ENCODE peak calls at places on chromosomes 1 and 21, in seven cellular contexts. One of them, this sample, is unnamed.

GRCh38 chr1:167276969-167277368 is 56.3 kb downstream of the POU2F1 start:
- DNase-seq in AG08395: no peak
- DNase-seq in EH: no peak
- DNase-seq in NCI-H1436: no peak
- DNase-seq in aorta: no peak
- DNase-seq in GF-D8: no peak
- DNase-seq in activated CD4-positive, alpha-beta T cell treated with anti-CD3 and anti-CD28 coated beads, Interleukin-2, amount 50 U/mL, for 24 hours: no peak
- DNase-seq in this sample: no peak

GRCh38 chr1:245463392-245464165 is 308.8 kb downstream of the KIF26B start:
- DNase-seq in NCI-H1436: no peak
- DNase-seq in GF-D8: no peak
- DNase-seq in AG08395: no peak
- DNase-seq in EH: no peak
- DNase-seq in activated CD4-positive, alpha-beta T cell treated with anti-CD3 and anti-CD28 coated beads, Interleukin-2, amount 50 U/mL, for 24 hours: no peak
- DNase-seq in aorta: no peak
- DNase-seq in this sample: no peak

GRCh38 chr1:33168556-33169289 is 13.1 kb downstream of the TRIM62 start:
- DNase-seq in activated CD4-positive, alpha-beta T cell treated with anti-CD3 and anti-CD28 coated beads, Interleukin-2, amount 50 U/mL, for 24 hours: no peak
- DNase-seq in aorta: no peak
- DNase-seq in EH: peak
- DNase-seq in NCI-H1436: no peak
- DNase-seq in GF-D8: no peak
- DNase-seq in AG08395: no peak
- DNase-seq in this sample: no peak

GRCh38 chr21:35508389-35508888 is 459.3 kb upstream of the RUNX1 start:
- DNase-seq in NCI-H1436: no peak
- DNase-seq in aorta: peak
- DNase-seq in activated CD4-positive, alpha-beta T cell treated with anti-CD3 and anti-CD28 coated beads, Interleukin-2, amount 50 U/mL, for 24 hours: no peak
- DNase-seq in AG08395: peak
- DNase-seq in EH: peak
- DNase-seq in GF-D8: peak
- DNase-seq in this sample: peak

GRCh38 chr1:89552481-89553194 is 28.0 kb downstream of the LRRC8B start:
- DNase-seq in NCI-H1436: peak
- DNase-seq in activated CD4-positive, alpha-beta T cell treated with anti-CD3 and anti-CD28 coated beads, Interleukin-2, amount 50 U/mL, for 24 hours: no peak
- DNase-seq in aorta: no peak
- DNase-seq in AG08395: peak
- DNase-seq in GF-D8: peak
- DNase-seq in EH: no peak
- DNase-seq in this sample: no peak

GRCh38 chr1:226637147-226637935 is 88.8 kb downstream of the STUM start:
- DNase-seq in EH: peak
- DNase-seq in aorta: peak
- DNase-seq in activated CD4-positive, alpha-beta T cell treated with anti-CD3 and anti-CD28 coated beads, Interleukin-2, amount 50 U/mL, for 24 hours: no peak
- DNase-seq in GF-D8: no peak
- DNase-seq in NCI-H1436: no peak
- DNase-seq in AG08395: peak
- DNase-seq in this sample: no peak

GRCh38 chr1:185966487-185966886 is 232.3 kb downstream of the HMCN1 start:
- DNase-seq in activated CD4-positive, alpha-beta T cell treated with anti-CD3 and anti-CD28 coated beads, Interleukin-2, amount 50 U/mL, for 24 hours: no peak
- DNase-seq in AG08395: no peak
- DNase-seq in aorta: no peak
- DNase-seq in NCI-H1436: no peak
- DNase-seq in EH: no peak
- DNase-seq in GF-D8: no peak
- DNase-seq in this sample: peak

GRCh38 chr1:31434101-31434871 is 21.3 kb downstream of the SERINC2 start:
- DNase-seq in aorta: no peak
- DNase-seq in AG08395: no peak
- DNase-seq in GF-D8: no peak
- DNase-seq in NCI-H1436: no peak
- DNase-seq in EH: no peak
- DNase-seq in activated CD4-positive, alpha-beta T cell treated with anti-CD3 and anti-CD28 coated beads, Interleukin-2, amount 50 U/mL, for 24 hours: no peak
- DNase-seq in this sample: no peak

GRCh38 chr1:84089470-84090261 is 54.4 kb upstream of the PRKACB start:
- DNase-seq in GF-D8: no peak
- DNase-seq in aorta: no peak
- DNase-seq in AG08395: no peak
- DNase-seq in EH: peak
- DNase-seq in activated CD4-positive, alpha-beta T cell treated with anti-CD3 and anti-CD28 coated beads, Interleukin-2, amount 50 U/mL, for 24 hours: no peak
- DNase-seq in NCI-H1436: no peak
- DNase-seq in this sample: peak

GRCh38 chr21:46455575-46456385 is 2.9 kb upstream of the DIP2A start:
- DNase-seq in AG08395: peak
- DNase-seq in GF-D8: no peak
- DNase-seq in EH: peak
- DNase-seq in aorta: no peak
- DNase-seq in activated CD4-positive, alpha-beta T cell treated with anti-CD3 and anti-CD28 coated beads, Interleukin-2, amount 50 U/mL, for 24 hours: no peak
- DNase-seq in NCI-H1436: no peak
- DNase-seq in this sample: peak

This sample was measured in astrocyte of the spinal cord.